ENCODE peak calls at places on chromosome 9, in ten cellular contexts. M is AG10803; B is cardiac fibroblast; R is CD8-positive, alpha-beta memory T cell; J is left ventricle myocardium inferior; A is right cardiac atrium; E is A549; G is fibroblast of lung; T is AG04450; Y is mesenchymal stem cell. V is an unnamed sample.

GRCh38 chr9:96150324-96151023 is 151.5 kb downstream of the HSD17B3 start:
- DNase-seq in J (no peak), A (peak; percentile 48), Y (no peak), T (no peak), E (no peak), R (peak; percentile 19), M (no peak), G (no peak), B (no peak), V (peak; percentile 55)

GRCh38 chr9:115084709-115085108 is 33.2 kb downstream of the TNC start:
- DNase-seq in B (no peak), G (no peak), M (no peak), J (no peak), Y (no peak), R (no peak), E (no peak), T (no peak), A (no peak), V (no peak)

GRCh38 chr9:120916573-120916972 is 10.0 kb downstream of the TRAF1 start:
- DNase-seq in G (peak; percentile 93), M (peak; percentile 83), Y (peak; percentile 51), R (no peak), A (peak; percentile 92), J (peak; percentile 71), E (no peak), B (peak; percentile 89), T (no peak), V (no peak)

GRCh38 chr9:37486616-37487544 is 1.1 kb downstream of the POLR1E start:
- DNase-seq in M (peak; percentile 95), R (no peak), T (peak; percentile 91), B (peak; percentile 96), J (peak; percentile 43), E (no peak), A (peak; percentile 77), G (peak; percentile 94), Y (peak; percentile 83), V (no peak)

GRCh38 chr9:87862536-87863268 is 20.0 kb upstream of the SPATA31E1 start:
- DNase-seq in Y (peak; percentile 75), E (peak; percentile 73), M (peak; percentile 75), G (peak; percentile 62), B (peak; percentile 64), R (no peak), A (no peak), T (peak; percentile 42), J (no peak), V (no peak)

GRCh38 chr9:3733039-3733408 is 207.2 kb upstream of the RFX3 start:
- DNase-seq in J (no peak), R (no peak), B (no peak), M (no peak), Y (no peak), G (no peak), E (no peak), A (no peak), T (no peak), V (no peak)

GRCh38 chr9:115373000-115373709 is 255.2 kb upstream of the TNC start:
- DNase-seq in B (peak; percentile 69), J (no peak), T (peak; percentile 85), R (no peak), Y (peak; percentile 94), G (peak; percentile 93), M (peak; percentile 95), E (peak; percentile 90), A (no peak), V (no peak)

GRCh38 chr9:38432922-38433510 is 8.8 kb upstream of the IGFBPL1 start:
- DNase-seq in B (peak; percentile 60), J (no peak), Y (peak; percentile 47), E (peak; percentile 60), T (peak; percentile 8), M (peak; percentile 46), G (peak; percentile 58), R (no peak), A (no peak), V (peak; percentile 51)

GRCh38 chr9:83596899-83597504 is 25.9 kb upstream of the IDNK start:
- DNase-seq in G (peak; percentile 23), T (no peak), Y (peak; percentile 21), A (no peak), E (peak; percentile 27), B (peak; percentile 38), R (peak; percentile 20), M (no peak), J (no peak), V (peak; percentile 39)

GRCh38 chr9:77841739-77842386 is 189.7 kb downstream of the GNAQ start:
- DNase-seq in Y (no peak), M (peak; percentile 46), J (no peak), A (no peak), B (no peak), R (no peak), G (no peak), E (peak; percentile 24), T (no peak), V (no peak)

GRCh38 chr9:132169672-132170392 is 8.0 kb downstream of the NTNG2 start:
- DNase-seq in T (peak; percentile 8), M (peak; percentile 42), A (peak; percentile 80), B (peak; percentile 69), J (peak; percentile 55), R (peak; percentile 46), E (peak; percentile 66), G (peak; percentile 43), Y (peak; percentile 38), V (peak; percentile 32)

GRCh38 chr9:125970340-125970739 is 223.2 kb downstream of the PBX3 start:
- DNase-seq in T (no peak), G (no peak), B (no peak), R (no peak), A (no peak), M (no peak), E (no peak), Y (no peak), J (no peak), V (no peak)

GRCh38 chr9:125971050-125971449 is 223.9 kb downstream of the PBX3 start:
- DNase-seq in R (no peak), J (no peak), Y (no peak), G (no peak), E (no peak), T (no peak), M (no peak), A (no peak), B (no peak), V (no peak)

GRCh38 chr9:125969868-125970267 is 222.7 kb downstream of the PBX3 start:
- DNase-seq in J (no peak), M (no peak), B (no peak), A (no peak), E (no peak), R (no peak), T (no peak), Y (no peak), G (no peak), V (no peak)

GRCh38 chr9:125974705-125975104 is 227.5 kb downstream of the PBX3 start:
- DNase-seq in A (no peak), J (no peak), T (no peak), M (no peak), R (no peak), B (no peak), Y (no peak), E (no peak), G (no peak), V (no peak)

DNA sequence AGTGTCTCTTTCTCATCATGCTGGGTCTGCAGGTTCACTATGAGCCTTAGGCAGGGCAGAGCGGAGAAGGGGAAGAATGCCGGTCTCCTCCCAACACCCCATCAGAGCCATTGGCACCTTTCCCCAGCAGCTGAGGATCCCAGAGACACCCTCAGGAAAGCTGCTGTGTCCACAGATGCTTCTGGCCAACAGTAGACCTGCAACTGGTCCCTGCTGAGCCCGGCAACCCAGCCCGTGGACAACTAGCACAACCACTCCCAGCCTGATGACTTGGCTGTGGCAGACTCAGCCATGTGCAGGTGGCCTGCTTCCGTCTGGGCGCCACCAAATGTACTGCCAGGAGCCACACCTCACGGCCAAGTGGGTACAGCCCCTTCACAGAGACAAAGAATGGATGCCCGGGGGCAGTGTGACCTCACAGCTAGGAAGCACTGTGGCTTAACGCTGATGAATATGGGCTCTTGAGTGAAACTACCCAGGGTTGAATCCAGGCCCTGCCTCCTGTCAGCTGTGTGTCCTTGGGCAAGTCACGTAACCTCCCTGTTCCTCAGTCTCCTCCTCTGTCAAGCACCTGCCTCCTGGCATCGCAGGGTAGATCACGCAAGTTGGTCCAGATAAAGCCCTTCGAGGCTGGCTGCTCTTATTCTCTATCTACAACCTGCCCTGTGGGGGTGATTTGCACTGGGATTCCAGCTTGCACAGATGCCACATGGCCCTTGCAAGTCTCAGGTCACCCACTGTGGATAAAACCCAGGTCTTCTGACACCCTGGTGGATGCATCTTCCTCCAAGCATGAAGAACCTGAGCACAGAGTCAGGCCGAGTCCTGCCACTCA is 224.9 kb downstream of the PBX3 start:
- DNase-seq in A (no peak), T (no peak), E (no peak), G (no peak), R (no peak), J (no peak), M (no peak), Y (no peak), B (no peak), V (no peak)
- H3K4me3 ChIP-seq in A (no peak overlapping the region), T (no peak overlapping the region), E (no peak overlapping the region), G (no peak overlapping the region), R (no peak overlapping the region), J (no peak overlapping the region), M (no peak overlapping the region), Y (no peak overlapping the region), B (no peak overlapping the region), V (no peak overlapping the region)

GRCh38 chr9:33120620-33121019 is 44.1 kb upstream of the SMU1 start:
- DNase-seq in G (no peak), Y (no peak), A (no peak), R (no peak), M (no peak), J (no peak), E (no peak), B (no peak), T (no peak), V (no peak)
- H3K4me3 ChIP-seq in G (no peak overlapping the region), Y (no peak overlapping the region), A (no peak overlapping the region), R (no peak overlapping the region), M (no peak overlapping the region), J (no peak overlapping the region), E (no peak overlapping the region), B (no peak overlapping the region), T (no peak overlapping the region), V (no peak overlapping the region)

DNA sequence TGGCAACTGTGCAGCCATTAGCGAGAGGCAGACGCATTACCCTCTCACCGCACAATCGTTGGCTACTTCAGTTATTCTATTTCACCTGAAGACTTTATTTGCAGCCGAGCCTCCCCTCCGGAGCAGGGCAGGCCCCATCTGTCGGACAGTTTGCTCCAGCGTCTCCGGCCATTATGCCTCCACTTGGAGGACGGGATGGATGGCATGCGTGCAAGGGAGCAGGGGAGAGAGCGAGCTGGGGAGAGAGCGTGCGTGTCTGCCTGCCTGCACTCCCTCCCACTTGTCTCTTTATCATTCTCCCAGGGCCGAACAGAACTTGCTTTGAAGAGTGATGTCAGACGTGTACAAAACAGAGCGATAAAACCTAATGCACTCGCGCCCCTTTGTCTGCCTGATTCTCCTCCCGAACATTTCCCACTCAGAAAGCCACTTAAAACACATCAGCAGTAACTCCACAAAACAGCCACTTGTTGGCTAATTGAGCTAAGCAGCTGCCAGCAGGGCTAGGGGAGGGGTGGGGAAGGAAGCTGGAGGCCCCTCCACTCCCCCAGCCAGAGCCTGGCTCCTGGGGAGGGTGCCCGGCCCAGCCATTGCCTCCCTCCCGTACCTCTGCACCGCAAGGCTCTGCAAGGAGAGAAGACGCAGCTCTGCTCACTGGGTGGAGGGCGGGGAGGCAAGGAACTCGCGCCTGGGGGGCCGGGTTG is 43.4 kb upstream of the FUBP3 start:
- DNase-seq in E (no peak), G (peak; percentile 31), J (peak; percentile 27), M (peak; percentile 39), T (no peak), R (no peak), A (peak; percentile 69), B (peak; percentile 60), Y (peak; percentile 82), V (peak; percentile 88)
- H3K4me3 ChIP-seq in E (no peak overlapping the region), G (no peak overlapping the region), J (peak overlapping the region; percentile 55), M (peak overlapping the region; percentile 37), T (peak overlapping the region; percentile 40), R (no peak overlapping the region), A (peak overlapping the region; percentile 11), B (peak overlapping the region; percentile 3), Y (peak overlapping the region; percentile 48), V (peak overlapping the region; percentile 43)

GRCh38 chr9:129437626-129438323 is 183.1 kb downstream of the C9orf50 start:
- DNase-seq in T (no peak), B (no peak), J (no peak), R (no peak), G (no peak), E (no peak), Y (no peak), A (peak; percentile 73), M (peak; percentile 8), V (no peak)
- H3K4me3 ChIP-seq in T (peak overlapping the region; percentile 59), B (peak overlapping the region; percentile 42), J (peak overlapping the region; percentile 71), R (peak overlapping the region; percentile 50), G (peak overlapping the region; percentile 40), E (peak overlapping the region; percentile 47), Y (peak overlapping the region; percentile 78), A (peak overlapping the region; percentile 43), M (peak overlapping the region; percentile 61), V (no peak overlapping the region)